ENCODE peak calls at places on chromosomes 11 and 22, in ten cellular contexts. H is neural crest cell; P is thoracic aorta; S is mesenteric fat pad; R is LHCN-M2; Q is CD4-positive, alpha-beta T cell; W is DMS153; A is activated naive CD4-positive, alpha-beta T cell treated with anti-CD3 and anti-CD28 coated beads, Interleukin-2, amount 10 ng/mL, durations not matched to agents 7 days and 5 days; D is EH; G is stimulated activated CD4-positive, alpha-beta T cell treated with anti-CD3 and anti-CD28 coated beads, Interleukin-12 subunit alpha, Interleukin-12 subunit beta, amount 100 ng/mL, for 24 hours. Y is an unnamed sample.
A peak's percentile ranks its signal among the peaks of the same experiment; 100 is the strongest.

GRCh38 chr11:12765428-12765827 is 91.2 kb downstream of the TEAD1 start:
- DNase-seq in G (no peak), W (peak; percentile 64), S (no peak), D (no peak), Q (no peak), A (no peak), R (peak; percentile 80), P (no peak), H (no peak), Y (peak; percentile 55)

GRCh38 chr11:111977141-111978027 is 40.2 kb downstream of the DIXDC1 start:
- DNase-seq in Q (no peak), W (peak; percentile 8), D (peak; percentile 60), R (peak; percentile 37), H (peak; percentile 38), G (peak; percentile 17), A (peak; percentile 44), P (peak; percentile 52), S (peak; percentile 92), Y (peak; percentile 35)

GRCh38 chr11:115912484-115912945 is 408.3 kb upstream of the CADM1 start:
- DNase-seq in D (no peak), R (no peak), A (no peak), Q (no peak), W (peak; percentile 42), P (no peak), S (no peak), H (no peak), G (no peak), Y (peak; percentile 32)

GRCh38 chr22:28247667-28248363 is 328.8 kb upstream of the PITPNB start:
- DNase-seq in R (no peak), D (no peak), A (no peak), S (no peak), G (no peak), P (no peak), W (no peak), H (no peak), Q (no peak), Y (peak; percentile 59)

GRCh38 chr11:66987158-66987620 is 12.1 kb downstream of the C11orf86 start:
- DNase-seq in D (no peak), P (no peak), W (no peak), G (no peak), R (no peak), H (no peak), Q (no peak), S (no peak), A (no peak), Y (no peak)

GRCh38 chr22:27573280-27573711 is 228.3 kb downstream of the MN1 start:
- DNase-seq in P (no peak), A (no peak), W (no peak), R (no peak), G (no peak), Q (no peak), H (no peak), S (no peak), D (no peak), Y (no peak)

GRCh38 chr22:39266398-39267030 is 21.7 kb upstream of the PDGFB start:
- DNase-seq in D (peak; percentile 35), G (peak; percentile 27), S (no peak), P (no peak), W (no peak), R (peak; percentile 51), H (no peak), Q (no peak), A (no peak), Y (no peak)

GRCh38 chr11:32796425-32796824 is 2.0 kb upstream of the CCDC73 start:
- DNase-seq in S (no peak), R (no peak), G (no peak), A (no peak), Q (no peak), D (no peak), P (no peak), W (no peak), H (no peak), Y (no peak)

GRCh38 chr22:28820885-28821284 is 20.5 kb upstream of the XBP1 start:
- DNase-seq in P (no peak), Q (no peak), D (no peak), S (no peak), G (no peak), R (no peak), W (no peak), A (no peak), H (no peak), Y (no peak)

GRCh38 chr11:125343732-125344131 is 152.3 kb downstream of the FEZ1 start:
- DNase-seq in P (no peak), D (no peak), R (peak; percentile 60), S (no peak), H (no peak), Q (no peak), G (no peak), W (no peak), A (no peak), Y (no peak)

GRCh38 chr11:71064183-71064582 is 188.2 kb downstream of the SHANK2 start:
- DNase-seq in A (no peak), R (no peak), S (no peak), P (no peak), D (no peak), W (no peak), Q (no peak), H (no peak), G (no peak), Y (no peak)

GRCh38 chr11:69257838-69258658 is 35.9 kb upstream of the MYEOV start:
- DNase-seq in R (no peak), D (no peak), H (no peak), A (no peak), G (no peak), W (no peak), Q (no peak), P (no peak), S (peak; percentile 75), Y (no peak)

GRCh38 chr22:47274196-47274595 is 511.7 kb downstream of the TBC1D22A start:
- DNase-seq in Q (no peak), A (no peak), H (no peak), D (no peak), R (no peak), S (no peak), P (no peak), W (no peak), G (no peak), Y (no peak)

GRCh38 chr11:86896486-86896885 is 58.7 kb downstream of the FZD4 start:
- DNase-seq in H (no peak), A (no peak), P (no peak), S (no peak), Q (no peak), G (no peak), R (peak; percentile 94), W (no peak), D (peak; percentile 91), Y (no peak)

Y was measured in NCI-H345.